ENCODE peak calls at places on chromosomes 3 and 15, in five cellular contexts. R is GM12878, F is H1, U is HepG2, B is HEK293T. Z is an unnamed sample.

GRCh38 chr3:73580343-73580742 is 44.4 kb downstream of the PDZRN3 start:
- DNase-seq in R (no peak), F (no peak), U (no peak), B (no peak), Z (no peak)

GRCh38 chr3:45772341-45773035 is 23.8 kb downstream of the SLC6A20 start:
- DNase-seq in R (no peak), F (no peak), U (no peak), B (no peak), Z (no peak)

GRCh38 chr3:167837430-167837829 is 101.9 kb downstream of the SERPINI1 start:
- DNase-seq in R (no peak), F (no peak), U (no peak), B (no peak), Z (no peak)

GRCh38 chr15:22892333-22892732 is 53.9 kb downstream of the NIPA2 start:
- DNase-seq in R (no peak), F (no peak), U (no peak), B (no peak), Z (no peak)

GRCh38 chr3:58332575-58333179 is at the start of gene PXK:
- DNase-seq in R (no peak), F (peak), U (peak), B (peak), Z (peak)

GRCh38 chr15:65646486-65646885 is 24.7 kb downstream of the SLC24A1 start:
- DNase-seq in R (no peak), F (no peak), U (no peak), B (no peak), Z (peak)

GRCh38 chr15:24747376-24747775 is 71.8 kb downstream of the NPAP1 start:
- DNase-seq in R (no peak), F (no peak), U (no peak), B (no peak), Z (no peak)

GRCh38 chr15:94792166-94792565 is 560.8 kb downstream of the MCTP2 start:
- DNase-seq in R (no peak), F (no peak), U (no peak), B (no peak), Z (no peak)

GRCh38 chr3:73029321-73029796 is 32.1 kb upstream of the EBLN2 start:
- DNase-seq in R (no peak), F (no peak), U (peak), B (no peak), Z (no peak)

GRCh38 chr3:126959921-126960603 is 22.9 kb upstream of the PLXNA1 start:
- DNase-seq in R (no peak), F (no peak), U (peak), B (no peak), Z (peak)

GRCh38 chr15:47194718-47195117 is 522.6 kb upstream of the SEMA6D start:
- DNase-seq in R (no peak), F (no peak), U (peak), B (peak), Z (no peak)

GRCh38 chr3:156459434-156459833 is 95.5 kb downstream of the SSR3 start:
- DNase-seq in R (no peak), F (no peak), U (no peak), B (no peak), Z (no peak)

DNA sequence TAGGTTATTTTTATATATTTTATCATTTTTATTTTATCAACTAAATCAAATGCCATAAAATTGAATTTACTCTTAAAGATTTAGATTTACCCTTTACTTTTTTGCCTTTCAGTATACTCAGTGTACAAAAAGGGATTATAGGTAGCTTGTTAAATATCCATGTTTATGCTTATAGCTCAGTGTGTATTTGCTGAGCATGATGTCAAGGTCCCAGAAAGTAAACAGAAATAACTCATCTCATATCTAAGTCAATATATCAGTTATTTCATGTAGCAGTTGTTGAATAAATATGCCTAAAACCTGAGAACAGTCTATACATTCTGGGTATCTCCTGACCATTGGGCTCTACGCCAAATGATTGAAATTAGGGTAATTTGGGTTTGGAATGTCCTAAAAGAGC is 693.8 kb downstream of the NAALADL2 start:
- DNase-seq in R (no peak), F (no peak), U (no peak), B (no peak), Z (no peak)
- TF ChIP-seq SUZ12 in R (no peak), F (no peak), U (no peak), B (no peak), Z (no peak)

DNA sequence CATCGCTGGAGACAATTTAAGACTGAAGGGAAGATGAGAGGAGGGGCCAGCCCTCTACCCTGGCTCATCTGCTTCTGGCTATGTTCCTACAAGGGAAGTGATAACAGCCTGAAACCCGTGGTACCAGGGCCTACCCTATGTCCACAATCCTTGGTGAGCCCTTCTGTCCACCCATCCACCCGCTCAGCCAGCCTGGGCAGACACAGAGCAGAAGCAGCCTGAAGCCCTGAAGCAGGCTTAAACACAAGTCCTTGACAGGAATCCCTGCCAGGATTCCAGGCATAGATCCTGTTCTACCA is 15.4 kb downstream of the CLK3 start:
- DNase-seq in R (no peak), F (no peak), U (no peak), B (no peak), Z (no peak)
- TF ChIP-seq SUZ12 in R (no peak), F (no peak), U (no peak), B (no peak), Z (no peak)

DNA sequence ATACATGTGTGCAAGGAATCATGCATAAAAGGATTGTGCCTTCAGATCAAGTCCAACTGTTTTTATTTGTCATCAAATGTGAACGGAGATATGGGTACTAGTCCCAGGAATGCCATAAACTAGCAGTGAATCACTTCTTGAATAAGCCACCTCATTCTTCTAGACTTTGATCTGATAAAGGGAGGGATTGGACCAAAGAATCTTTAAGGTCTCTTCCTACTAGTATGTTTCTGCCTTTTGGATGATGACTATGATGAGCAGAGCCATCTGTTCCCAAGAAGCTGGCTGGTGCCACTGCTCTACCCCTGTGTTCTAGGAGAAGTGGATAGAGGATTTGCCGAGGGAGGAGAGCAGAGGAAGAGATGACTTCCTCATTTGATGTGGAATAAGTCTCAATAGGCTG is 28.8 kb upstream of the UACA start:
- DNase-seq in R (no peak), F (no peak), U (no peak), B (no peak), Z (no peak)
- TF ChIP-seq SUZ12 in R (no peak), F (no peak), U (no peak), B (no peak), Z (no peak)

GRCh38 chr3:6524479-6524878 is 336.4 kb upstream of the GRM7 start:
- DNase-seq in R (no peak), F (no peak), U (no peak), B (no peak), Z (no peak)
- TF ChIP-seq SUZ12 in R (no peak), F (no peak), U (no peak), B (no peak), Z (no peak)

GRCh38 chr3:196341142-196341541 is 3.0 kb upstream of the TM4SF19 start:
- DNase-seq in R (no peak), F (no peak), U (no peak), B (no peak), Z (no peak)
- TF ChIP-seq SUZ12 in R (no peak), F (no peak), U (no peak), B (no peak), Z (no peak)

GRCh38 chr3:152260026-152260425 is 8.7 kb upstream of the MBNL1 start:
- DNase-seq in R (no peak), F (no peak), U (peak), B (no peak), Z (no peak)
- TF ChIP-seq SUZ12 in R (no peak), F (no peak), U (no peak), B (no peak), Z (no peak)

GRCh38 chr3:189982299-189982945 is 138.3 kb downstream of the P3H2 start:
- DNase-seq in R (no peak), F (no peak), U (no peak), B (no peak), Z (no peak)
- TF ChIP-seq SUZ12 in R (no peak), F (no peak), U (no peak), B (no peak), Z (no peak)

GRCh38 chr3:122674339-122674738 is 6.3 kb upstream of the PARP14 start:
- DNase-seq in R (no peak), F (no peak), U (no peak), B (no peak), Z (no peak)

GRCh38 chr3:122665226-122665786 is 15.3 kb upstream of the PARP14 start:
- DNase-seq in R (no peak), F (no peak), U (no peak), B (no peak), Z (no peak)

GRCh38 chr3:122671543-122671942 is 9.1 kb upstream of the PARP14 start:
- DNase-seq in R (no peak), F (no peak), U (no peak), B (no peak), Z (no peak)

DNA sequence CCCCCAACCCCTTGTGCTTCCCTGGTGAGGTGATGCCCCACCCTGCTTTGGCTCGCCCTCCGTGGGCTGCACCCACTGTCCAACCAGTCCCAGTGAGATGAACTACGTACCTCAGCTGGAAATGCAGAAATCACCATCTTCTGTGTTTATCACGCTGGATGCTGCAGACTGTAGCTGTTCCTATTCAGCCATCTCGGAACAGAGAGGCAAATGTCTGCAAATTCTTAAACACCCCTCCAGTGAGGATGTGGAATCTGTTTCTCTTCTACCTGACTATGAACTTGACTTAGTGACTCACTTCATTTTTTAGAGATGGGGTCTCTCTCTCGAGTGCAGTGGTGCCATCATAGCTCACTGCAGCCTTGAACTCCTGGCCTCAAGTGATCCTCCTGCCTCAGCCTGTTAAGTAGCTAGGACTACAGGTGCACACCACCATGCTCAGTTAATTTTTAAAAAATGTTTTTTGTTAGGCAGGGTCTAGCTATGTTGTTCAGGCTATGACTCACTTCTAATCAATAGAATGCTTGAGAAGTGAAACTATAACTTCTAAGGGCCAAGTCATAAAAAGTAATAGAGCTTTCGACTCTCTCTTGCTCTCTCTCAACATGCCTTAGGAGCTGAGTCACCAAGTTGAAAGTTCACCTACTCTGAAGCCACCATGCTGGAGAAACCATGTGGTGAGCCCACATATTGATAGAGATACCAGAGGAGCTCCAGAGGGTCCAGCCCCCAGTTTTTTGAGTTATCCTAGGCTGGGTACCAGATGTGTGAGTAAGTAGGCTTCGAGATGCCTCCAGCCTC is 11.5 kb upstream of the PARP14 start:
- DNase-seq in R (no peak), F (no peak), U (peak), B (no peak), Z (no peak)
- TF ChIP-seq SUZ12 in R (no peak), F (no peak), U (no peak), B (no peak), Z (no peak)